ENCODE peak calls at places on chromosomes 2 and 18, in four cellular contexts. One of them, this sample, is unnamed.

GRCh38 chr2:46970334-46971288 is 55.0 kb upstream of the MCFD2 start:
- DNase-seq in COR-L47: no peak
- DNase-seq in substantia nigra: no peak
- DNase-seq in NCI-H1092 treated with DMSO at 0.1 percent for 48 hours: no peak
- DNase-seq in this sample: no peak

GRCh38 chr2:140643761-140644187 is 1487.0 kb downstream of the LRP1B start:
- DNase-seq in COR-L47: no peak
- DNase-seq in substantia nigra: no peak
- DNase-seq in NCI-H1092 treated with DMSO at 0.1 percent for 48 hours: no peak
- DNase-seq in this sample: no peak

GRCh38 chr2:39837856-39838453 is 58.9 kb upstream of the THUMPD2 start:
- DNase-seq in COR-L47: no peak
- DNase-seq in substantia nigra: no peak
- DNase-seq in NCI-H1092 treated with DMSO at 0.1 percent for 48 hours: no peak
- DNase-seq in this sample: no peak

GRCh38 chr18:37393221-37393828 is 172.3 kb downstream of the CELF4 start:
- DNase-seq in COR-L47: no peak
- DNase-seq in substantia nigra: no peak
- DNase-seq in NCI-H1092 treated with DMSO at 0.1 percent for 48 hours: peak
- DNase-seq in this sample: no peak

GRCh38 chr2:128442053-128442751 is 123.5 kb upstream of the HS6ST1 start:
- DNase-seq in COR-L47: peak
- DNase-seq in substantia nigra: no peak
- DNase-seq in NCI-H1092 treated with DMSO at 0.1 percent for 48 hours: no peak
- DNase-seq in this sample: no peak

GRCh38 chr18:76351961-76352581 is 143.0 kb downstream of the ZNF516 start:
- DNase-seq in COR-L47: peak
- DNase-seq in substantia nigra: no peak
- DNase-seq in NCI-H1092 treated with DMSO at 0.1 percent for 48 hours: peak
- DNase-seq in this sample: peak

GRCh38 chr2:46298272-46298521 is 990 bp downstream of the EPAS1 start:
- DNase-seq in COR-L47: no peak
- DNase-seq in substantia nigra: no peak
- DNase-seq in NCI-H1092 treated with DMSO at 0.1 percent for 48 hours: no peak
- DNase-seq in this sample: no peak

GRCh38 chr2:25684577-25684976 is 11.2 kb upstream of the DTNB start:
- DNase-seq in COR-L47: no peak
- DNase-seq in substantia nigra: no peak
- DNase-seq in NCI-H1092 treated with DMSO at 0.1 percent for 48 hours: no peak
- DNase-seq in this sample: no peak

GRCh38 chr18:56060967-56061541 is 473.1 kb upstream of the TCF4 start:
- DNase-seq in COR-L47: no peak
- DNase-seq in substantia nigra: no peak
- DNase-seq in NCI-H1092 treated with DMSO at 0.1 percent for 48 hours: no peak
- DNase-seq in this sample: no peak

GRCh38 chr2:85998071-85998991 is 107.4 kb downstream of the POLR1A start:
- DNase-seq in COR-L47: no peak
- DNase-seq in substantia nigra: no peak
- DNase-seq in NCI-H1092 treated with DMSO at 0.1 percent for 48 hours: no peak
- DNase-seq in this sample: no peak

GRCh38 chr2:64115808-64116598 is 28.2 kb downstream of the PELI1 start:
- DNase-seq in COR-L47: no peak
- DNase-seq in substantia nigra: no peak
- DNase-seq in NCI-H1092 treated with DMSO at 0.1 percent for 48 hours: no peak
- DNase-seq in this sample: no peak

GRCh38 chr2:71801969-71802368 is 345.7 kb downstream of the CYP26B1 start:
- DNase-seq in COR-L47: peak
- DNase-seq in substantia nigra: no peak
- DNase-seq in NCI-H1092 treated with DMSO at 0.1 percent for 48 hours: no peak
- DNase-seq in this sample: no peak

GRCh38 chr2:29865512-29865911 is 55.9 kb downstream of the ALK start:
- DNase-seq in COR-L47: no peak
- DNase-seq in substantia nigra: no peak
- DNase-seq in NCI-H1092 treated with DMSO at 0.1 percent for 48 hours: no peak
- DNase-seq in this sample: no peak

GRCh38 chr2:160253440-160254296 is 53.6 kb upstream of the ITGB6 start:
- DNase-seq in COR-L47: no peak
- DNase-seq in substantia nigra: no peak
- DNase-seq in NCI-H1092 treated with DMSO at 0.1 percent for 48 hours: no peak
- DNase-seq in this sample: no peak

This sample was measured in DMS79.